ENCODE peak calls at places on chromosome 2, in four cellular contexts. One of them, this sample, is unnamed.

GRCh38 chr2:25372405-25373268 is 30.9 kb upstream of the DNMT3A start:
- DNase-seq in Peyer's patch: peak; percentile 8
- DNase-seq in body of pancreas: no peak
- DNase-seq in lower lobe of right lung: no peak
- DNase-seq in this sample: no peak

GRCh38 chr2:36618381-36618780 is 20.4 kb upstream of the FEZ2 start:
- DNase-seq in Peyer's patch: no peak
- DNase-seq in body of pancreas: no peak
- DNase-seq in lower lobe of right lung: no peak
- DNase-seq in this sample: no peak

GRCh38 chr2:79771530-79771929 is 258.7 kb downstream of the CTNNA2 start:
- DNase-seq in Peyer's patch: no peak
- DNase-seq in body of pancreas: no peak
- DNase-seq in lower lobe of right lung: no peak
- DNase-seq in this sample: no peak

GRCh38 chr2:117979911-117980341 is 33.9 kb downstream of the CCDC93 start:
- DNase-seq in Peyer's patch: no peak
- DNase-seq in body of pancreas: no peak
- DNase-seq in lower lobe of right lung: no peak
- DNase-seq in this sample: no peak

GRCh38 chr2:45000341-45000901 is 8.8 kb downstream of the SIX2 start:
- DNase-seq in Peyer's patch: no peak
- DNase-seq in body of pancreas: no peak
- DNase-seq in lower lobe of right lung: no peak
- DNase-seq in this sample: no peak

GRCh38 chr2:216773072-216773471 is 77.7 kb upstream of the IGFBP5 start:
- DNase-seq in Peyer's patch: no peak
- DNase-seq in body of pancreas: peak; percentile 19
- DNase-seq in lower lobe of right lung: no peak
- DNase-seq in this sample: no peak

GRCh38 chr2:207766697-207767460 is 2.8 kb downstream of the FZD5 start:
- DNase-seq in Peyer's patch: no peak
- DNase-seq in body of pancreas: peak; percentile 37
- DNase-seq in lower lobe of right lung: peak; percentile 58
- DNase-seq in this sample: no peak

GRCh38 chr2:72143441-72144356 is 4.0 kb downstream of the CYP26B1 start:
- DNase-seq in Peyer's patch: peak; percentile 10
- DNase-seq in body of pancreas: no peak
- DNase-seq in lower lobe of right lung: no peak
- DNase-seq in this sample: no peak

GRCh38 chr2:72147303-72147970 is at the start of gene CYP26B1:
- DNase-seq in Peyer's patch: peak; percentile 12
- DNase-seq in body of pancreas: peak; percentile 17
- DNase-seq in lower lobe of right lung: peak; percentile 45
- DNase-seq in this sample: no peak

GRCh38 chr2:26344581-26345283 is 1.2 kb upstream of the SELENOI start:
- DNase-seq in Peyer's patch: no peak
- DNase-seq in body of pancreas: peak; percentile 39
- DNase-seq in lower lobe of right lung: no peak
- DNase-seq in this sample: no peak

GRCh38 chr2:106704798-106705197 is 181.2 kb downstream of the ST6GAL2 start:
- DNase-seq in Peyer's patch: no peak
- DNase-seq in body of pancreas: no peak
- DNase-seq in lower lobe of right lung: no peak
- DNase-seq in this sample: no peak

GRCh38 chr2:101698419-101699190 is 1.1 kb downstream of the MAP4K4 start:
- DNase-seq in Peyer's patch: peak; percentile 37
- DNase-seq in body of pancreas: no peak
- DNase-seq in lower lobe of right lung: no peak
- DNase-seq in this sample: peak; percentile 16

GRCh38 chr2:227674485-227674884 is 7.9 kb downstream of the SCYGR5 start:
- DNase-seq in Peyer's patch: no peak
- DNase-seq in body of pancreas: no peak
- DNase-seq in lower lobe of right lung: no peak
- DNase-seq in this sample: no peak

GRCh38 chr2:18611184-18611583 is 21.8 kb upstream of the NT5C1B start:
- DNase-seq in Peyer's patch: no peak
- DNase-seq in body of pancreas: no peak
- DNase-seq in lower lobe of right lung: no peak
- DNase-seq in this sample: no peak

GRCh38 chr2:235433860-235434259 is 60.0 kb upstream of the AGAP1 start:
- DNase-seq in Peyer's patch: no peak
- DNase-seq in body of pancreas: peak; percentile 80
- DNase-seq in lower lobe of right lung: no peak
- DNase-seq in this sample: no peak

GRCh38 chr2:120794716-120795115 is 59.0 kb downstream of the GLI2 start:
- DNase-seq in Peyer's patch: no peak
- DNase-seq in body of pancreas: no peak
- DNase-seq in lower lobe of right lung: no peak
- DNase-seq in this sample: no peak

GRCh38 chr2:177242136-177242987 is 22.2 kb downstream of the NFE2L2 start:
- DNase-seq in Peyer's patch: no peak
- DNase-seq in body of pancreas: peak; percentile 36
- DNase-seq in lower lobe of right lung: no peak
- DNase-seq in this sample: no peak

GRCh38 chr2:96374211-96374951 is 38.8 kb downstream of the NCAPH start:
- DNase-seq in Peyer's patch: no peak
- DNase-seq in body of pancreas: peak; percentile 90
- DNase-seq in lower lobe of right lung: no peak
- DNase-seq in this sample: no peak

GRCh38 chr2:6942848-6943247 is 25.6 kb downstream of the RNF144A start:
- DNase-seq in Peyer's patch: no peak
- DNase-seq in body of pancreas: no peak
- DNase-seq in lower lobe of right lung: no peak
- DNase-seq in this sample: no peak

GRCh38 chr2:17309741-17310339 is 208.4 kb downstream of the RAD51AP2 start:
- DNase-seq in Peyer's patch: peak; percentile 47
- DNase-seq in body of pancreas: peak; percentile 58
- DNase-seq in lower lobe of right lung: no peak
- DNase-seq in this sample: no peak

GRCh38 chr2:55232863-55233657 is 572 bp downstream of the RPS27A start:
- DNase-seq in Peyer's patch: no peak
- DNase-seq in body of pancreas: peak; percentile 54
- DNase-seq in lower lobe of right lung: peak; percentile 70
- DNase-seq in this sample: peak; percentile 22

GRCh38 chr2:238949710-238950345 is 101.9 kb downstream of the TWIST2 start:
- DNase-seq in Peyer's patch: no peak
- DNase-seq in body of pancreas: no peak
- DNase-seq in lower lobe of right lung: no peak
- DNase-seq in this sample: no peak

GRCh38 chr2:222709191-222709891 is 37.9 kb downstream of the MOGAT1 start:
- DNase-seq in Peyer's patch: peak; percentile 22
- DNase-seq in body of pancreas: peak; percentile 24
- DNase-seq in lower lobe of right lung: peak; percentile 75
- DNase-seq in this sample: no peak

GRCh38 chr2:237222683-237223082 is 137.0 kb downstream of the COPS8 start:
- DNase-seq in Peyer's patch: no peak
- DNase-seq in body of pancreas: no peak
- DNase-seq in lower lobe of right lung: no peak
- DNase-seq in this sample: no peak

GRCh38 chr2:223865124-223865523 is 27.7 kb upstream of the AP1S3 start:
- DNase-seq in Peyer's patch: no peak
- DNase-seq in body of pancreas: no peak
- DNase-seq in lower lobe of right lung: no peak
- DNase-seq in this sample: no peak

GRCh38 chr2:7927694-7928093 is 754.2 kb upstream of the ID2 start:
- DNase-seq in Peyer's patch: no peak
- DNase-seq in body of pancreas: no peak
- DNase-seq in lower lobe of right lung: no peak
- DNase-seq in this sample: no peak

GRCh38 chr2:30662268-30663131 is 144.7 kb downstream of the CAPN13 start:
- DNase-seq in Peyer's patch: no peak
- DNase-seq in body of pancreas: no peak
- DNase-seq in lower lobe of right lung: no peak
- DNase-seq in this sample: no peak

GRCh38 chr2:140274891-140275290 is 1494.7 kb upstream of the NXPH2 start:
- DNase-seq in Peyer's patch: no peak
- DNase-seq in body of pancreas: no peak
- DNase-seq in lower lobe of right lung: no peak
- DNase-seq in this sample: no peak

GRCh38 chr2:177355874-177356273 is 36.7 kb upstream of the AGPS start:
- DNase-seq in Peyer's patch: no peak
- DNase-seq in body of pancreas: no peak
- DNase-seq in lower lobe of right lung: no peak
- DNase-seq in this sample: no peak

GRCh38 chr2:168705534-168706470 is 96.6 kb upstream of the NOSTRIN start:
- DNase-seq in Peyer's patch: no peak
- DNase-seq in body of pancreas: no peak
- DNase-seq in lower lobe of right lung: no peak
- DNase-seq in this sample: no peak

GRCh38 chr2:230674930-230675672 is 37.5 kb upstream of the CAB39 start:
- DNase-seq in Peyer's patch: no peak
- DNase-seq in body of pancreas: no peak
- DNase-seq in lower lobe of right lung: no peak
- DNase-seq in this sample: no peak

GRCh38 chr2:233845301-233846060 is 8.9 kb downstream of the HJURP start:
- DNase-seq in Peyer's patch: no peak
- DNase-seq in body of pancreas: no peak
- DNase-seq in lower lobe of right lung: no peak
- DNase-seq in this sample: no peak

GRCh38 chr2:132761437-132761836 is 91.4 kb upstream of the LYPD1 start:
- DNase-seq in Peyer's patch: no peak
- DNase-seq in body of pancreas: no peak
- DNase-seq in lower lobe of right lung: no peak
- DNase-seq in this sample: no peak

GRCh38 chr2:190862591-190862991 is 18.0 kb upstream of the GLS start:
- DNase-seq in Peyer's patch: no peak
- DNase-seq in body of pancreas: no peak
- DNase-seq in lower lobe of right lung: no peak
- DNase-seq in this sample: no peak

GRCh38 chr2:152415231-152415642 is 80.3 kb downstream of the FMNL2 start:
- DNase-seq in Peyer's patch: no peak
- DNase-seq in body of pancreas: peak; percentile 51
- DNase-seq in lower lobe of right lung: no peak
- DNase-seq in this sample: no peak

GRCh38 chr2:214217599-214217998 is 193.3 kb upstream of the VWC2L start:
- DNase-seq in Peyer's patch: no peak
- DNase-seq in body of pancreas: no peak
- DNase-seq in lower lobe of right lung: no peak
- DNase-seq in this sample: no peak

GRCh38 chr2:96926791-96927190 is 56.9 kb upstream of the SEMA4C start:
- DNase-seq in Peyer's patch: no peak
- DNase-seq in body of pancreas: no peak
- DNase-seq in lower lobe of right lung: no peak
- DNase-seq in this sample: no peak

GRCh38 chr2:25426326-25426725 is 84.6 kb upstream of the DNMT3A start:
- DNase-seq in Peyer's patch: no peak
- DNase-seq in body of pancreas: no peak
- DNase-seq in lower lobe of right lung: no peak
- DNase-seq in this sample: no peak

GRCh38 chr2:181523756-181524155 is 66.6 kb downstream of the ITGA4 start:
- DNase-seq in Peyer's patch: no peak
- DNase-seq in body of pancreas: no peak
- DNase-seq in lower lobe of right lung: no peak
- DNase-seq in this sample: no peak

GRCh38 chr2:181526014-181526413 is 68.8 kb downstream of the ITGA4 start:
- DNase-seq in Peyer's patch: no peak
- DNase-seq in body of pancreas: no peak
- DNase-seq in lower lobe of right lung: no peak
- DNase-seq in this sample: no peak

GRCh38 chr2:181527058-181527457 is 69.9 kb downstream of the ITGA4 start:
- DNase-seq in Peyer's patch: no peak
- DNase-seq in body of pancreas: no peak
- DNase-seq in lower lobe of right lung: no peak
- DNase-seq in this sample: no peak

GRCh38 chr2:181528441-181528840 is 71.3 kb downstream of the ITGA4 start:
- DNase-seq in Peyer's patch: no peak
- DNase-seq in body of pancreas: no peak
- DNase-seq in lower lobe of right lung: no peak
- DNase-seq in this sample: no peak
- H3K36me3 ChIP-seq in Peyer's patch: no peaks in the 10 kb centered on the region
- H3K36me3 ChIP-seq in body of pancreas: no peaks in the 10 kb centered on the region
- H3K36me3 ChIP-seq in lower lobe of right lung: peaks cover 27% of the 10 kb centered on the region
- H3K36me3 ChIP-seq in this sample: peaks cover 58% of the 10 kb centered on the region

GRCh38 chr2:4561206-4561605 is 857.8 kb downstream of the DCDC2C start:
- DNase-seq in Peyer's patch: no peak
- DNase-seq in body of pancreas: no peak
- DNase-seq in lower lobe of right lung: no peak
- DNase-seq in this sample: no peak
- H3K27ac ChIP-seq in Peyer's patch: no peak overlapping the region
- H3K27ac ChIP-seq in body of pancreas: no peak overlapping the region
- H3K27ac ChIP-seq in lower lobe of right lung: no peak overlapping the region
- H3K27ac ChIP-seq in this sample: no peak overlapping the region

GRCh38 chr2:232791518-232791917 is 15.2 kb upstream of the KCNJ13 start:
- DNase-seq in Peyer's patch: no peak
- DNase-seq in body of pancreas: no peak
- DNase-seq in lower lobe of right lung: no peak
- DNase-seq in this sample: no peak
- H3K36me3 ChIP-seq in Peyer's patch: no peaks in the 10 kb centered on the region
- H3K36me3 ChIP-seq in body of pancreas: peaks cover 5% of the 10 kb centered on the region
- H3K36me3 ChIP-seq in lower lobe of right lung: peaks cover 100% of the 10 kb centered on the region
- H3K36me3 ChIP-seq in this sample: peaks cover 43% of the 10 kb centered on the region

GRCh38 chr2:205687018-205687956 is 5.0 kb downstream of the NRP2 start:
- DNase-seq in Peyer's patch: no peak
- DNase-seq in body of pancreas: no peak
- DNase-seq in lower lobe of right lung: no peak
- DNase-seq in this sample: no peak

GRCh38 chr2:205685314-205686230 is 3.3 kb downstream of the NRP2 start:
- DNase-seq in Peyer's patch: no peak
- DNase-seq in body of pancreas: no peak
- DNase-seq in lower lobe of right lung: peak; percentile 70
- DNase-seq in this sample: no peak

GRCh38 chr2:205686231-205687017 is 4.1 kb downstream of the NRP2 start:
- DNase-seq in Peyer's patch: no peak
- DNase-seq in body of pancreas: no peak
- DNase-seq in lower lobe of right lung: no peak
- DNase-seq in this sample: no peak

GRCh38 chr2:205689837-205690236 is 7.5 kb downstream of the NRP2 start:
- DNase-seq in Peyer's patch: no peak
- DNase-seq in body of pancreas: no peak
- DNase-seq in lower lobe of right lung: no peak
- DNase-seq in this sample: no peak

DNA sequence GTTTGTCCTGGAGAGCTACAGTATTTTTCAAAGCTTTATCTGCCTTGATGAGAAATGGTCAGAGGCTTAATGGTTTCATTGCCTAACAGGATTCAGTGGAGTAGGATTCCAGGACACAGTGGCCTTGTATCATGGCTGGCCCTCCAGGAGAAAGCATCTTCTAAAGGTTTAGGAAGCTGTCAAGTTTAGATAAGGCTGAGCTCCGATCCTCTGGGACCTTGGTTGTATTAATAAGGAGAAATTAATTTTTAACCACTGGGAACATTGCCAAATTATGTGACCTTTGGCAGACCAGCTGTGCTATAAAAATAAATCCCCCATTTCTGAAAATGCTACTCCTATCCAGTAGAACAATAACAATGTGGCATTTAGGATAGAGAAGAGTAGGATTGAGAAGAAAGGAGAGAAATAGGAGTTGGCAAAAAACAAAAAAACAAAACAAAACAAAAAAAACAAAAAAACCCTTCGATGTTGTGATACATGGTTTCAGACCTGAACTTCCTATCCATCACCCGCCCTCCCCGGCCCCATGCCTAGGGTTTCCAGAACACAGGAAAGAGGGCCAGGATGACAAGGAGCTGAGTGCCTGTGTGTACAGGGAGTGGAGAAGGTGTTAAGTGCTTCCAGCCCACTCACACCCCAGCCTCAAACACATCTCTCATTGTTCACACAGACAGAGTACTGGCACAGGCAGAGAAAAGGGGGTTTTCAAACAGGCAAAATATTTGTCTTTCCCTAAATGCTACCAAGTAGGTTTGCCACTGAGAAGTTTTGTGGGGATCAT is 6.3 kb downstream of the NRP2 start:
- DNase-seq in Peyer's patch: no peak
- DNase-seq in body of pancreas: no peak
- DNase-seq in lower lobe of right lung: no peak
- DNase-seq in this sample: no peak
- H3K27ac ChIP-seq in Peyer's patch: peak overlapping the region; percentile 39
- H3K27ac ChIP-seq in body of pancreas: no peak overlapping the region
- H3K27ac ChIP-seq in lower lobe of right lung: no peak overlapping the region
- H3K27ac ChIP-seq in this sample: no peak overlapping the region